ENCODE peak calls at places on chromosomes 13 and 19, in four cellular contexts. U is HuH-7.5, H is fibroblast of mammary gland, O is EL. B is an unnamed sample.
A peak's percentile ranks its signal among the peaks of the same experiment; 100 is the strongest.

GRCh38 chr19:437027-437426 is 23.8 kb downstream of the SHC2 start:
- DNase-seq in U (no peak), H (no peak), O (no peak), B (no peak)

GRCh38 chr13:38264363-38265134 is 85.1 kb upstream of the UFM1 start:
- DNase-seq in H (no peak), U (no peak), O (no peak), B (no peak)

GRCh38 chr13:32255744-32256120 is 59.4 kb downstream of the ZAR1L start:
- DNase-seq in O (no peak), H (no peak), U (peak; percentile 42), B (no peak)

GRCh38 chr13:21338651-21339278 is 120.3 kb downstream of the ZDHHC20 start:
- DNase-seq in U (no peak), O (no peak), H (no peak), B (no peak)

GRCh38 chr13:80862466-80862865 is 521.5 kb upstream of the SPRY2 start:
- DNase-seq in U (no peak), H (no peak), O (no peak), B (no peak)

GRCh38 chr19:16206046-16206605 is 8.4 kb downstream of the AP1M1 start:
- DNase-seq in O (no peak), U (no peak), H (no peak), B (no peak)

GRCh38 chr19:55466246-55466614 is 1.7 kb upstream of the C19orf85 start:
- DNase-seq in U (no peak), H (no peak), O (no peak), B (no peak)

GRCh38 chr13:20702945-20703784 is at the start of gene IL17D:
- DNase-seq in O (peak; percentile 34), H (no peak), U (peak; percentile 68), B (peak; percentile 82)

GRCh38 chr19:6611441-6611852 is 20.5 kb upstream of the CD70 start:
- DNase-seq in O (no peak), H (no peak), U (no peak), B (no peak)

GRCh38 chr13:55577847-55578210 is 1562.9 kb upstream of the PRR20A start:
- DNase-seq in O (no peak), H (no peak), U (no peak), B (no peak)

GRCh38 chr19:56272448-56272847 is at the start of gene EDDM13:
- DNase-seq in H (no peak), O (no peak), U (no peak), B (no peak)

GRCh38 chr13:46595136-46595917 is 42.4 kb downstream of the LRCH1 start:
- DNase-seq in O (peak; percentile 56), H (peak; percentile 55), U (no peak), B (no peak)

GRCh38 chr19:18430417-18431144 is 7.4 kb downstream of the ISYNA1 start:
- DNase-seq in U (no peak), O (no peak), H (no peak), B (no peak)

GRCh38 chr19:9877775-9878510 is 42.8 kb downstream of the PIN1 start:
- DNase-seq in O (peak; percentile 78), H (peak; percentile 82), U (no peak), B (no peak)

GRCh38 chr19:42207767-42208259 is 9.7 kb downstream of the DEDD2 start:
- DNase-seq in O (peak; percentile 89), H (peak; percentile 83), U (no peak), B (no peak)

GRCh38 chr19:45621389-45621788 is 17.8 kb downstream of the EML2 start:
- DNase-seq in H (no peak), U (no peak), O (no peak), B (no peak)

GRCh38 chr13:39039033-39039432 is 777 bp downstream of the NHLRC3 start:
- DNase-seq in O (no peak), H (no peak), U (no peak), B (no peak)

GRCh38 chr13:33280923-33281322 is 4.6 kb downstream of the STARD13 start:
- DNase-seq in H (peak; percentile 55), O (no peak), U (no peak), B (no peak)

GRCh38 chr13:112731667-112732616 is 42.1 kb downstream of the ATP11A start:
- DNase-seq in U (no peak), H (no peak), O (no peak), B (no peak)

GRCh38 chr13:51605698-51606097 is 21.4 kb downstream of the WDFY2 start:
- DNase-seq in H (no peak), U (no peak), O (no peak), B (no peak)

GRCh38 chr19:17553256-17553655 is 2.2 kb upstream of the COLGALT1 start:
- DNase-seq in O (peak; percentile 84), H (peak; percentile 97), U (no peak), B (no peak)

GRCh38 chr13:36872621-36873020 is 47.4 kb downstream of the SMAD9 start:
- DNase-seq in H (no peak), U (no peak), O (no peak), B (no peak)

GRCh38 chr19:18287836-18288772 is 6.7 kb upstream of the JUND start:
- DNase-seq in O (no peak), U (no peak), H (no peak), B (no peak)

GRCh38 chr19:34489175-34489574 is 7.6 kb downstream of the WTIP start:
- DNase-seq in O (no peak), H (no peak), U (no peak), B (no peak)